ENCODE peak calls at places on chromosomes 6 and 20, in five cellular contexts. O, J, M, P and R are unnamed samples.

GRCh38 chr20:23995905-23996666 is 7.5 kb upstream of the GGTLC1 start:
- DNase-seq in O (peak), P (peak), J (no peak), M (no peak), R (no peak)

GRCh38 chr6:119891206-119891605 is 541.6 kb upstream of the MAN1A1 start:
- DNase-seq in M (no peak), O (no peak), J (no peak), P (no peak), R (no peak)

GRCh38 chr6:90940812-90941481 is 354.1 kb upstream of the MAP3K7 start:
- DNase-seq in P (peak), O (peak), M (peak), J (peak), R (no peak)

GRCh38 chr6:89242574-89243330 is 25.6 kb upstream of the GABRR1 start:
- DNase-seq in J (peak), P (peak), M (peak), O (peak), R (no peak)

GRCh38 chr20:31712564-31713311 is 9.9 kb downstream of the BCL2L1 start:
- DNase-seq in J (peak), M (no peak), O (peak), P (peak), R (peak)

GRCh38 chr20:32831982-32832381 is 12.2 kb downstream of the MAPRE1 start:
- DNase-seq in M (no peak), J (no peak), O (no peak), P (no peak), R (no peak)

GRCh38 chr20:44730441-44730840 is 15.2 kb upstream of the KCNK15 start:
- DNase-seq in O (no peak), P (no peak), J (no peak), M (no peak), R (no peak)

GRCh38 chr20:53792946-53793536 is 199.4 kb upstream of the ZNF217 start:
- DNase-seq in M (no peak), J (no peak), O (no peak), P (no peak), R (no peak)

GRCh38 chr20:47810116-47810672 is 24.9 kb upstream of the SULF2 start:
- DNase-seq in O (peak), J (no peak), P (no peak), M (no peak), R (no peak)

GRCh38 chr6:35402136-35402855 is 49.8 kb upstream of the FANCE start:
- DNase-seq in P (no peak), J (no peak), M (no peak), O (no peak), R (no peak)

GRCh38 chr6:133992992-133993682 is 40.1 kb downstream of the TBPL1 start:
- DNase-seq in M (no peak), P (no peak), J (no peak), O (no peak), R (no peak)

GRCh38 chr6:129709451-129709908 is 497 bp downstream of the ARHGAP18 start:
- DNase-seq in M (no peak), O (peak), P (no peak), J (peak), R (no peak)

GRCh38 chr6:134870677-134871498 is 79.0 kb downstream of the ALDH8A1 start:
- DNase-seq in P (no peak), J (peak), M (no peak), O (no peak), R (no peak)

GRCh38 chr6:167094436-167094819 is 28.5 kb upstream of the CCR6 start:
- DNase-seq in J (no peak), O (peak), P (no peak), M (no peak), R (no peak)

GRCh38 chr6:95093154-95093553 is 484.2 kb upstream of the MANEA start:
- DNase-seq in J (no peak), M (no peak), O (no peak), P (no peak), R (no peak)

GRCh38 chr20:39398656-39399055 is 436.5 kb downstream of the DHX35 start:
- DNase-seq in M (no peak), O (no peak), J (no peak), P (no peak), R (no peak)

GRCh38 chr6:25035451-25036435 is 100.0 kb upstream of the RIPOR2 start:
- DNase-seq in J (no peak), O (peak), M (no peak), P (no peak), R (no peak)

GRCh38 chr6:27854421-27854820 is 57.8 kb downstream of the OR2B2 start:
- DNase-seq in P (no peak), O (no peak), J (no peak), M (no peak), R (no peak)

GRCh38 chr6:89970609-89971337 is 76.5 kb downstream of the GJA10 start:
- DNase-seq in M (peak), P (peak), J (no peak), O (peak), R (peak)

GRCh38 chr6:56840467-56841371 is 114.2 kb upstream of the BEND6 start:
- DNase-seq in O (no peak), M (peak), J (no peak), P (peak), R (no peak)